ENCODE peak calls at places on chromosomes 7 and 10, in seven cellular contexts. O is uterus, W is GM13976, C is lower lobe of right lung, E is B cell, H is hepatocyte, N is transverse colon. I is an unnamed sample.

GRCh38 chr10:93746844-93747284 is 10.9 kb upstream of the LGI1 start:
- DNase-seq in O (no peak), W (no peak), C (no peak), E (no peak), H (peak), N (peak), I (no peak)

GRCh38 chr10:106566871-106567270 is 597.6 kb downstream of the SORCS1 start:
- DNase-seq in O (no peak), W (no peak), C (no peak), E (no peak), H (no peak), N (no peak), I (no peak)

GRCh38 chr7:84510501-84510900 is 315.9 kb upstream of the SEMA3A start:
- DNase-seq in O (no peak), W (no peak), C (no peak), E (no peak), H (no peak), N (no peak), I (no peak)

GRCh38 chr7:132065193-132065972 is 509.0 kb upstream of the PODXL start:
- DNase-seq in O (peak), W (no peak), C (no peak), E (no peak), H (peak), N (peak), I (no peak)

GRCh38 chr10:126433351-126433750 is 45.1 kb upstream of the ADAM12 start:
- DNase-seq in O (no peak), W (no peak), C (no peak), E (no peak), H (no peak), N (no peak), I (no peak)

GRCh38 chr10:4607681-4608080 is 218.3 kb upstream of the AKR1E2 start:
- DNase-seq in O (no peak), W (no peak), C (no peak), E (no peak), H (no peak), N (no peak), I (no peak)

GRCh38 chr7:116356979-116357378 is 142.6 kb upstream of the CAV2 start:
- DNase-seq in O (no peak), W (no peak), C (no peak), E (no peak), H (no peak), N (no peak), I (no peak)

GRCh38 chr10:27192284-27192683 is 37.1 kb downstream of the MASTL start:
- DNase-seq in O (no peak), W (no peak), C (no peak), E (no peak), H (peak), N (no peak), I (no peak)

GRCh38 chr10:47406548-47406869 is 22.4 kb upstream of the ZNF488 start:
- DNase-seq in O (no peak), W (no peak), C (no peak), E (no peak), H (no peak), N (no peak), I (no peak)

GRCh38 chr7:146115665-146116451 is 743 bp upstream of the CNTNAP2 start:
- DNase-seq in O (no peak), W (peak), C (peak), E (peak), H (peak), N (peak), I (no peak)

GRCh38 chr10:115093776-115094361 is 704 bp downstream of the ATRNL1 start:
- DNase-seq in O (peak), W (peak), C (no peak), E (peak), H (peak), N (peak), I (no peak)

GRCh38 chr7:18859331-18859730 is 258.1 kb downstream of the TWIST1 start:
- DNase-seq in O (no peak), W (no peak), C (no peak), E (no peak), H (no peak), N (no peak), I (no peak)

GRCh38 chr7:20513341-20513740 is 102.1 kb upstream of the ABCB5 start:
- DNase-seq in O (no peak), W (no peak), C (no peak), E (no peak), H (no peak), N (no peak), I (no peak)

GRCh38 chr10:56881218-56881617 is 520.2 kb upstream of the ZWINT start:
- DNase-seq in O (no peak), W (no peak), C (no peak), E (no peak), H (no peak), N (no peak), I (no peak)

GRCh38 chr10:6470894-6471618 is 109.0 kb downstream of the PRKCQ start:
- DNase-seq in O (no peak), W (no peak), C (no peak), E (no peak), H (no peak), N (no peak), I (no peak)

GRCh38 chr10:123797813-123798212 is 93.8 kb downstream of the CPXM2 start:
- DNase-seq in O (no peak), W (no peak), C (no peak), E (no peak), H (no peak), N (no peak), I (no peak)

GRCh38 chr7:143216151-143216550 is 5.7 kb upstream of the TAS2R40 start:
- DNase-seq in O (no peak), W (no peak), C (no peak), E (no peak), H (no peak), N (no peak), I (no peak)

GRCh38 chr10:48926255-48926654 is 13.4 kb downstream of the LRRC18 start:
- DNase-seq in O (no peak), W (no peak), C (no peak), E (no peak), H (no peak), N (no peak), I (no peak)

GRCh38 chr7:568681-569035 is 49.0 kb upstream of the PDGFA start:
- DNase-seq in O (no peak), W (no peak), C (peak), E (no peak), H (peak), N (no peak), I (no peak)

GRCh38 chr10:59873924-59874323 is 32.4 kb downstream of the CCDC6 start:
- DNase-seq in O (no peak), W (peak), C (no peak), E (peak), H (no peak), N (no peak), I (no peak)

GRCh38 chr7:33745934-33746333 is 159.4 kb upstream of the BMPER start:
- DNase-seq in O (no peak), W (no peak), C (no peak), E (no peak), H (no peak), N (no peak), I (no peak)

GRCh38 chr7:13240349-13240748 is 552.9 kb downstream of the ARL4A start:
- DNase-seq in O (no peak), W (no peak), C (no peak), E (no peak), H (peak), N (no peak), I (no peak)

GRCh38 chr7:117825132-117825531 is 48.1 kb downstream of the CTTNBP2 start:
- DNase-seq in O (no peak), W (no peak), C (no peak), E (no peak), H (no peak), N (no peak), I (no peak)

GRCh38 chr10:109855746-109856145 is 67.6 kb downstream of the XPNPEP1 start:
- DNase-seq in O (no peak), W (no peak), C (no peak), E (no peak), H (no peak), N (no peak), I (no peak)

GRCh38 chr10:101066146-101066889 is 4.5 kb downstream of the KAZALD1 start:
- DNase-seq in O (peak), W (peak), C (peak), E (peak), H (peak), N (peak), I (peak)

GRCh38 chr10:124417846-124418725 is 637 bp downstream of the OAT start:
- DNase-seq in O (peak), W (peak), C (peak), E (peak), H (peak), N (peak), I (peak)

GRCh38 chr10:14723052-14723689 is 51.5 kb downstream of the FAM107B start:
- DNase-seq in O (no peak), W (no peak), C (no peak), E (peak), H (no peak), N (no peak), I (no peak)

GRCh38 chr7:145957160-145957890 is 159.3 kb upstream of the CNTNAP2 start:
- DNase-seq in O (no peak), W (no peak), C (no peak), E (no peak), H (no peak), N (no peak), I (no peak)

GRCh38 chr10:20606985-20607384 is 290.1 kb downstream of the NEBL start:
- DNase-seq in O (no peak), W (no peak), C (no peak), E (no peak), H (no peak), N (no peak), I (no peak)

GRCh38 chr10:122062831-122063674 is 74.1 kb downstream of the TACC2 start:
- DNase-seq in O (peak), W (no peak), C (peak), E (no peak), H (peak), N (peak), I (no peak)

GRCh38 chr10:15704581-15704968 is 15.1 kb downstream of the ITGA8 start:
- DNase-seq in O (no peak), W (no peak), C (no peak), E (no peak), H (no peak), N (no peak), I (no peak)

GRCh38 chr10:100876575-100877158 is 36.1 kb upstream of the SLF2 start:
- DNase-seq in O (no peak), W (peak), C (no peak), E (no peak), H (no peak), N (no peak), I (no peak)

GRCh38 chr7:98163704-98164478 is 47.3 kb upstream of the BHLHA15 start:
- DNase-seq in O (peak), W (no peak), C (no peak), E (no peak), H (peak), N (peak), I (no peak)

GRCh38 chr7:128833148-128833938 is 3.1 kb downstream of the FLNC start:
- DNase-seq in O (peak), W (peak), C (no peak), E (no peak), H (peak), N (peak), I (no peak)

GRCh38 chr7:131108212-131108980 is 219.3 kb upstream of the MKLN1 start:
- DNase-seq in O (no peak), W (peak), C (no peak), E (no peak), H (no peak), N (peak), I (peak)

GRCh38 chr10:75565286-75566251 is 134.1 kb downstream of the LRMDA start:
- DNase-seq in O (no peak), W (no peak), C (no peak), E (no peak), H (peak), N (no peak), I (no peak)

GRCh38 chr7:117564080-117564479 is 84.3 kb downstream of the CFTR start:
- DNase-seq in O (no peak), W (no peak), C (no peak), E (no peak), H (peak), N (no peak), I (no peak)

GRCh38 chr10:52652431-52653220 is 120.0 kb downstream of the MBL2 start:
- DNase-seq in O (no peak), W (no peak), C (no peak), E (no peak), H (no peak), N (no peak), I (no peak)

GRCh38 chr10:78876449-78876848 is 192.3 kb upstream of the ZMIZ1 start:
- DNase-seq in O (no peak), W (no peak), C (no peak), E (no peak), H (no peak), N (no peak), I (no peak)

GRCh38 chr10:102713483-102713813 is 749 bp downstream of the ARL3 start:
- DNase-seq in O (no peak), W (no peak), C (no peak), E (no peak), H (no peak), N (no peak), I (peak)
- TF ChIP-seq CTCF in O (no peak), W (no peak), C (no peak), E (no peak), H (no peak), N (no peak), I (no peak)

DNA sequence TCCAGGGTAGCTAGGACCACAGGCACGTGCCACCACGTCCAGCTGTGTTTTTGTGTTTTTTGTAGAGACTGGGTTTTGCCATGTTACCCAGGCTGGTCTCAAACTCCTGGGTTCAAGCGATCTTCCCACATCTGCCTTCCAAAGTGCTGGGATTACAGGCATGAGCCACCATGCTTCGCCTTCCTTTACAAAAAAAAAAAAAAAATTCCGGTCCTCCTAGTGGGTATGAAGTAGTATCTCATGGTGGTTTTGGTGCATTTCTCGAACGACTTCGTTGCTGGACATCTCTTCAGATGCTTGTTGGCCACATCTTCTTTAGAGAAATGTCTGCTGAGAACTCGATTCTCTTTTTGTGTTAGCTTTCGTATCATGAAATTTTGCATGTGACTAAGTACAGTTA is 3.9 kb downstream of the PROSER2 start:
- DNase-seq in O (no peak), W (no peak), C (no peak), E (no peak), H (no peak), N (no peak), I (no peak)
- TF ChIP-seq CTCF in O (no peak), W (no peak), C (no peak), E (no peak), H (no peak), N (no peak), I (no peak)

GRCh38 chr10:92142512-92142911 is 148.4 kb downstream of the CPEB3 start:
- DNase-seq in O (no peak), W (no peak), C (no peak), E (no peak), H (no peak), N (no peak), I (no peak)
- TF ChIP-seq CTCF in O (no peak), W (no peak), C (no peak), E (peak), H (no peak), N (no peak), I (no peak)

DNA sequence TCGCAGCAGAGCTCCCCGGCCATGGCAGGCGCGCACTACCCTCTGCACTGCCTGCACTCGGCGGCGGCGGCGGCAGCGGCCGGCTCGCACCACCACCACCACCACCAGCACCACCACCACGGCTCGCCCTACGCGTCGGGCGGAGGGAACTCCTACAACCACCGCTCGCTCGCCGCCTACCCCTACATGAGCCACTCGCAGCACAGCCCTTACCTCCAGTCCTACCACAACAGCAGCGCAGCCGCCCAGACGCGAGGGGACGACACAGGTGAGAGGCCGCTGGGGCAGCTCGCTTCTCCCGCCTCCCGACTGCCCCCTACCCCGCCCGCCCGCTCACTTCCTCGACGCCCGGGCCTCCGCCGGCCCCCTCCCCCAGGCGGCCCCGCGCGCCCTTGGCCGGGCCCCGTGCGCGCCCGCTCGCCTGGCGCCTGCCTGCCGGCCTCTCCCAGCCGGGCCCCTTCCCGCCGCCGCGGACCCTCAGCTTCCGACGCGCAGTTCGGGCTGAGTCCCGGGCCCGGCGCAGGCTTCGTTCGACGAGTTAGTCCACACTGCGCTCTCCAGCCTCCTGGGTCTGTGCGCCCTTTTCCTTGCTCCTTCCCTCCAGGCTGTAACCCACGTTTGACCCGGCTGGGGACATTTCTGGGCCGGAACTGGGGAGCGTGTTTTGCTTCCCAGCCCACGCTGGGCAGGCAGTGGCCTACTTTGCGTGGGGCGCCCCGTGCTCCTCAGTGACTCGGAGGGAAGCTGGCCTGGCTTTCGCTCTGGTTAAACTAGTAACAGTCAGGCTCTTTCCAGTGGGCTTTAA is 995 bp downstream of the DLX6 start:
- DNase-seq in O (no peak), W (peak), C (no peak), E (peak), H (peak), N (no peak), I (no peak)
- TF ChIP-seq CTCF in O (no peak), W (no peak), C (no peak), E (no peak), H (no peak), N (no peak), I (no peak)

GRCh38 chr7:141739250-141739649 is 1.1 kb downstream of the SSBP1 start:
- DNase-seq in O (no peak), W (no peak), C (no peak), E (no peak), H (no peak), N (no peak), I (no peak)

GRCh38 chr7:141742229-141742628 is 4.1 kb downstream of the SSBP1 start:
- DNase-seq in O (no peak), W (no peak), C (no peak), E (no peak), H (peak), N (no peak), I (no peak)

GRCh38 chr7:141738592-141739013 is 445 bp downstream of the SSBP1 start:
- DNase-seq in O (no peak), W (no peak), C (no peak), E (no peak), H (no peak), N (no peak), I (no peak)

GRCh38 chr7:141737118-141737835 is 881 bp upstream of the SSBP1 start:
- DNase-seq in O (peak), W (peak), C (peak), E (peak), H (peak), N (peak), I (peak)

GRCh38 chr7:141737836-141738591 is at the start of gene SSBP1:
- DNase-seq in O (peak), W (peak), C (peak), E (peak), H (peak), N (peak), I (peak)
- TF ChIP-seq CTCF in O (peak), W (peak), C (peak), E (peak), H (peak), N (peak), I (peak)

GRCh38 chr7:2804227-2804763 is 39.8 kb downstream of the GNA12 start:
- DNase-seq in O (no peak), W (no peak), C (no peak), E (no peak), H (peak), N (peak), I (no peak)
- TF ChIP-seq CTCF in O (no peak), W (no peak), C (no peak), E (no peak), H (peak), N (no peak), I (no peak)